ENCODE peak calls at places on chromosomes 1 and 21, in six cellular contexts. H is breast epithelium, Q is AG09309, C is AG10803, I is tibial nerve, Y is brain microvascular endothelial cell. S is an unnamed sample.

GRCh38 chr1:116506132-116507004 is 64.5 kb downstream of the CD58 start:
- DNase-seq in H (no peak), Q (no peak), C (no peak), I (no peak), Y (no peak), S (no peak)

GRCh38 chr1:184622136-184622823 is 132.4 kb downstream of the EDEM3 start:
- DNase-seq in H (peak; percentile 73), Q (peak; percentile 95), C (peak; percentile 94), I (peak; percentile 62), Y (peak; percentile 67), S (peak; percentile 80)

GRCh38 chr1:17370618-17371017 is 1.4 kb upstream of the PADI6 start:
- DNase-seq in H (no peak), Q (no peak), C (no peak), I (no peak), Y (no peak), S (no peak)

GRCh38 chr1:219340796-219341195 is 167.1 kb downstream of the LYPLAL1 start:
- DNase-seq in H (no peak), Q (no peak), C (no peak), I (no peak), Y (peak; percentile 45), S (peak; percentile 10)

GRCh38 chr1:205211839-205212241 is 338 bp upstream of the DSTYK start:
- DNase-seq in H (no peak), Q (no peak), C (no peak), I (no peak), Y (no peak), S (no peak)

GRCh38 chr1:215064327-215064726 is 18.2 kb upstream of the KCNK2 start:
- DNase-seq in H (no peak), Q (no peak), C (no peak), I (no peak), Y (no peak), S (no peak)

GRCh38 chr1:234519506-234519905 is 40.5 kb upstream of the TARBP1 start:
- DNase-seq in H (no peak), Q (no peak), C (no peak), I (no peak), Y (no peak), S (no peak)

GRCh38 chr1:32128479-32128878 is 20.6 kb downstream of the KPNA6 start:
- DNase-seq in H (no peak), Q (no peak), C (no peak), I (no peak), Y (no peak), S (no peak)

GRCh38 chr1:207840380-207840779 is 70.5 kb downstream of the CD34 start:
- DNase-seq in H (no peak), Q (no peak), C (no peak), I (no peak), Y (no peak), S (no peak)

GRCh38 chr1:119219711-119220110 is 79.3 kb upstream of the WARS2 start:
- DNase-seq in H (no peak), Q (no peak), C (no peak), I (no peak), Y (no peak), S (no peak)

GRCh38 chr1:47725000-47725731 is 272.0 kb downstream of the TRABD2B start:
- DNase-seq in H (no peak), Q (no peak), C (no peak), I (no peak), Y (no peak), S (no peak)

GRCh38 chr1:161068306-161069200 is 1.1 kb downstream of the ARHGAP30 start:
- DNase-seq in H (no peak), Q (no peak), C (no peak), I (no peak), Y (no peak), S (no peak)

GRCh38 chr21:36913247-36914169 is 53.0 kb downstream of the HLCS start:
- DNase-seq in H (no peak), Q (no peak), C (no peak), I (no peak), Y (no peak), S (no peak)

GRCh38 chr1:159014851-159015250 is 5.1 kb downstream of the IFI16 start:
- DNase-seq in H (no peak), Q (no peak), C (no peak), I (no peak), Y (no peak), S (no peak)

GRCh38 chr21:17045214-17045835 is 467.5 kb upstream of the CXADR start:
- DNase-seq in H (no peak), Q (no peak), C (peak; percentile 24), I (no peak), Y (peak; percentile 1), S (no peak)

GRCh38 chr1:180805316-180805715 is 107.4 kb upstream of the KIAA1614 start:
- DNase-seq in H (no peak), Q (no peak), C (no peak), I (no peak), Y (no peak), S (no peak)

GRCh38 chr21:46100426-46100825 is 2.5 kb downstream of the COL6A2 start:
- DNase-seq in H (no peak), Q (peak; percentile 59), C (peak; percentile 86), I (no peak), Y (no peak), S (no peak)

DNA sequence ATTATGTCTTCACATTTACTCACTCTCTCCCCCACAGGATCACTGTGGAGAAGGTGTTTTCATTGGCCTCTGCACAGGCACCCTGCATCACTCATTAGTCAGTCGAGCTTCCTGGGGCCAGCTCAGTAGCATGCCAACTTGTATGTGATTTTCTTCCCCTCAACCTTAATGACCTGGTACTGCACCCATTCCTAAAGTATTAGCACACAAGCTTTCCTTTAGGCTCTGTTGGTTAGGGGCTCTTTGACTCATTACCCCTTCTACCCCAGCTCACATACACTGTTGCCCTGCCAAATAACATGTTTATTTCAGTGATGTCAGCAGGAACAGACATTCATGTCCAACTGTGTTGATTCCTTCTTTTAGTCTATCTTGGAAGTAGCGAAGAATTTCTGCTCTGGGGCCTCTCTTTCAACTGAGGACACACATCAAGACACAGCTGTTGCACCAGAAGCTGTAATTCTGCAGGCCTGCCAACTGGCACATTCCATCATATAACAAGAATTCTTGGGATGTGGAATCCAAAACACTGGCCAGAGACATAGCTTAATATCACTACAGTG is 603.5 kb upstream of the ADAMTS5 start:
- DNase-seq in H (no peak), Q (peak; percentile 84), C (peak; percentile 99), I (peak; percentile 39), Y (peak; percentile 92), S (peak; percentile 92)
- H3K4me3 ChIP-seq in H (no peak overlapping the region), Q (no peak overlapping the region), C (no peak overlapping the region), I (no peak overlapping the region), Y (no peak overlapping the region), S (no peak overlapping the region)

GRCh38 chr1:182485861-182486260 is 35.9 kb downstream of the RGSL1 start:
- DNase-seq in H (no peak), Q (no peak), C (no peak), I (no peak), Y (no peak), S (no peak)

GRCh38 chr1:182488803-182489202 is 38.9 kb downstream of the RGSL1 start:
- DNase-seq in H (no peak), Q (no peak), C (no peak), I (no peak), Y (no peak), S (no peak)

GRCh38 chr1:182484067-182484466 is 34.1 kb downstream of the RGSL1 start:
- DNase-seq in H (no peak), Q (no peak), C (no peak), I (no peak), Y (no peak), S (no peak)

GRCh38 chr1:182484531-182485257 is 34.7 kb downstream of the RGSL1 start:
- DNase-seq in H (no peak), Q (no peak), C (no peak), I (no peak), Y (no peak), S (no peak)
- TF ChIP-seq CTCF in H (no peak), Q (peak; percentile 16), C (peak; percentile 16), I (no peak), Y (no peak), S (no peak)

DNA sequence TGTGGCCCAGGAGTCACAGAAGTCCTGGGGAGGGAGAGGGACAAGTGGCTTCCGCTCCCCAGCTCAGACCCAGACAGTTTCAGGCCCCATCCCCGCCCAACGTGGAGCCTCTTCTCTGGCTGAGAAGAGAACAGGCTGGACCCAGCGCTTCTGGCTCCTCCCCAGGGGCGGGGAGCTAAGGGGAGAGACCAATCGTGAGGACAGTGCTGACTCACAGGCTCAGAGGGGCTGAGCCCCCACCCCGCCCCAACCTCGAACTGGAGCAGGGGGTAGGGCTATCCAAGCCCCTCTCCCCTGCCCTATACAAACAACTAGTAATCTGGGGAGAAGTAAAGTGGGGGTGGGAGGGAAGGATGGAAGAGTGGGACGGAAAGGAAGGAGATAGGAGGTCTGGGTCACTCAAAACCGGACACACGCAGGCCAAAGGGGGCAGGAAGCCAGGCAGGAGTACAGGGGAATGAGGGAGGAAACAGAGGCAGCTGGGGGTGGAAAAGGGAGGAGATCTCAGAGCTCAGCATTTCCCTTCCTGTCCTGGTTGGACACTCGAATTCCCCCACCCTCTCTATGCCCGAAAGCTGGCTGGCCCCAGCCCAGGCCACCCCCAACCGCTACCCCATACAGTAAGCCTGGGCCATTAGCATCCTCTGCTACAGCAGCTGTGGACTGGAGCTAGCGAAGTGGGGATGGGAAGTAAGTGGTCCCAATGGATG is at the start of gene SHC1:
- DNase-seq in H (peak; percentile 87), Q (peak; percentile 63), C (peak; percentile 92), I (peak; percentile 90), Y (peak; percentile 88), S (peak; percentile 63)
- H3K4me3 ChIP-seq in H (peak within 1 kb of the TSS; percentile 76), Q (peak within 1 kb of the TSS; percentile 94), C (peak within 1 kb of the TSS; percentile 81), I (peak within 1 kb of the TSS; percentile 36), Y (peak within 1 kb of the TSS; percentile 74), S (peak within 1 kb of the TSS; percentile 82)

DNA sequence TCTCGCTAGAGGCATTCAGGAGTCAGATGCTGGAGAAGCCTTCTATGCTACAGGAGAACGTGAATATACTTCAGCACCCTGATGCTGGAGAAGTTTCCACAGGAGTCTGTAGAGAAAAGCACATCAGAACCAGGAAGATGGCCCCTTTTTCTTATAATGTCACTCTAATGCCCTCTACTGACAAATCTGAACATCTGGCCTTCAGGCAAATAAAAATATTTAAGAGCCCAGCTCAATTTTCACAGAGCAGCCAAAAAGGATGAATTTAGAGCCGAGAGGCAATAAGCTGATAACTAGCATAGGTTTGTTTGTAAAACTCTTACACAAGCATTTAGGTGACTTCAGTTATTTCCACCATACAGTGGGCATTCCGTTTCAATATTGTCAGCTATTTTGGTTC is 3.8 kb upstream of the RRP15 start:
- DNase-seq in H (no peak), Q (no peak), C (no peak), I (no peak), Y (no peak), S (no peak)
- TF ChIP-seq CTCF in H (no peak), Q (no peak), C (no peak), I (no peak), Y (no peak), S (no peak)

GRCh38 chr1:15693371-15693770 is 9.3 kb downstream of the PLEKHM2 start:
- DNase-seq in H (no peak), Q (no peak), C (no peak), I (no peak), Y (no peak), S (no peak)

GRCh38 chr1:15698201-15698600 is 14.1 kb downstream of the PLEKHM2 start:
- DNase-seq in H (no peak), Q (no peak), C (no peak), I (no peak), Y (no peak), S (no peak)

GRCh38 chr1:15701784-15702183 is 17.7 kb downstream of the PLEKHM2 start:
- DNase-seq in H (no peak), Q (no peak), C (no peak), I (no peak), Y (no peak), S (no peak)

GRCh38 chr1:15700510-15700909 is 16.4 kb downstream of the PLEKHM2 start:
- DNase-seq in H (no peak), Q (no peak), C (peak; percentile 36), I (no peak), Y (no peak), S (no peak)

GRCh38 chr1:15696956-15697521 is 12.9 kb downstream of the PLEKHM2 start:
- DNase-seq in H (no peak), Q (no peak), C (no peak), I (no peak), Y (no peak), S (no peak)
- H3K4me3 ChIP-seq in H (no peak overlapping the region), Q (no peak overlapping the region), C (no peak overlapping the region), I (peak overlapping the region; percentile 9), Y (no peak overlapping the region), S (no peak overlapping the region)

S was measured in AG04449.